ENCODE peak calls at places on chromosomes 13 and 19, in four cellular contexts. One of them, this sample, is unnamed.

GRCh38 chr19:32178841-32179410 is 166.5 kb upstream of the ZNF507 start:
- DNase-seq in GM23248: no peak
- DNase-seq in transverse colon: no peak
- DNase-seq in breast epithelium: no peak
- DNase-seq in this sample: no peak

GRCh38 chr19:2032296-2032941 is 16.9 kb upstream of the BTBD2 start:
- DNase-seq in GM23248: peak; percentile 93
- DNase-seq in transverse colon: peak; percentile 97
- DNase-seq in breast epithelium: peak; percentile 99
- DNase-seq in this sample: no peak

GRCh38 chr13:41627425-41627824 is 170.1 kb downstream of the RGCC start:
- DNase-seq in GM23248: no peak
- DNase-seq in transverse colon: no peak
- DNase-seq in breast epithelium: no peak
- DNase-seq in this sample: no peak

GRCh38 chr13:28623782-28624706 is 34.9 kb upstream of the POMP start:
- DNase-seq in GM23248: peak; percentile 47
- DNase-seq in transverse colon: no peak
- DNase-seq in breast epithelium: no peak
- DNase-seq in this sample: no peak

GRCh38 chr13:53200498-53201453 is 172.2 kb downstream of the OLFM4 start:
- DNase-seq in GM23248: peak; percentile 63
- DNase-seq in transverse colon: peak; percentile 28
- DNase-seq in breast epithelium: no peak
- DNase-seq in this sample: no peak

GRCh38 chr13:101382086-101382485 is 34.2 kb downstream of the NALCN start:
- DNase-seq in GM23248: no peak
- DNase-seq in transverse colon: no peak
- DNase-seq in breast epithelium: no peak
- DNase-seq in this sample: no peak

GRCh38 chr13:24307211-24308067 is 1.9 kb upstream of the C1QTNF9 start:
- DNase-seq in GM23248: no peak
- DNase-seq in transverse colon: peak; percentile 33
- DNase-seq in breast epithelium: no peak
- DNase-seq in this sample: no peak

GRCh38 chr19:6531956-6532243 is 1.1 kb downstream of the TNFSF9 start:
- DNase-seq in GM23248: no peak
- DNase-seq in transverse colon: no peak
- DNase-seq in breast epithelium: no peak
- DNase-seq in this sample: no peak

GRCh38 chr19:49512970-49513745 is 697 bp downstream of the FCGRT start:
- DNase-seq in GM23248: peak; percentile 47
- DNase-seq in transverse colon: peak; percentile 75
- DNase-seq in breast epithelium: no peak
- DNase-seq in this sample: peak; percentile 51

GRCh38 chr13:30038884-30039283 is 188.5 kb upstream of the UBL3 start:
- DNase-seq in GM23248: peak; percentile 84
- DNase-seq in transverse colon: no peak
- DNase-seq in breast epithelium: no peak
- DNase-seq in this sample: peak; percentile 20

GRCh38 chr19:18319591-18320135 is 3.2 kb downstream of the LSM4 start:
- DNase-seq in GM23248: no peak
- DNase-seq in transverse colon: peak; percentile 89
- DNase-seq in breast epithelium: no peak
- DNase-seq in this sample: no peak

GRCh38 chr19:18392936-18393335 is 4.5 kb downstream of the LRRC25 start:
- DNase-seq in GM23248: no peak
- DNase-seq in transverse colon: no peak
- DNase-seq in breast epithelium: no peak
- DNase-seq in this sample: no peak

GRCh38 chr19:45952691-45953505 is 20.8 kb downstream of the NOVA2 start:
- DNase-seq in GM23248: peak; percentile 71
- DNase-seq in transverse colon: peak; percentile 24
- DNase-seq in breast epithelium: no peak
- DNase-seq in this sample: peak; percentile 97

GRCh38 chr13:52650731-52651130 is 1.9 kb upstream of the SUGT1 start:
- DNase-seq in GM23248: no peak
- DNase-seq in transverse colon: no peak
- DNase-seq in breast epithelium: no peak
- DNase-seq in this sample: no peak

GRCh38 chr13:50650936-50651638 is 192.4 kb downstream of the DLEU7 start:
- DNase-seq in GM23248: peak; percentile 19
- DNase-seq in transverse colon: no peak
- DNase-seq in breast epithelium: no peak
- DNase-seq in this sample: no peak

GRCh38 chr13:91347996-91348905 is 764 bp downstream of the MIR17HG start:
- DNase-seq in GM23248: peak; percentile 79
- DNase-seq in transverse colon: peak; percentile 56
- DNase-seq in breast epithelium: peak; percentile 31
- DNase-seq in this sample: peak; percentile 60

GRCh38 chr19:51595776-51596175 is 24.7 kb downstream of the ZNF175 start:
- DNase-seq in GM23248: no peak
- DNase-seq in transverse colon: no peak
- DNase-seq in breast epithelium: no peak
- DNase-seq in this sample: no peak

GRCh38 chr19:53877361-53877766 is 4.6 kb upstream of the PRKCG start:
- DNase-seq in GM23248: peak; percentile 36
- DNase-seq in transverse colon: no peak
- DNase-seq in breast epithelium: no peak
- DNase-seq in this sample: no peak

GRCh38 chr19:44718441-44719261 is 19.7 kb downstream of the CEACAM16 start:
- DNase-seq in GM23248: no peak
- DNase-seq in transverse colon: peak; percentile 81
- DNase-seq in breast epithelium: peak; percentile 54
- DNase-seq in this sample: no peak

GRCh38 chr13:58907347-58907746 is 1256.4 kb downstream of the DIAPH3 start:
- DNase-seq in GM23248: no peak
- DNase-seq in transverse colon: no peak
- DNase-seq in breast epithelium: no peak
- DNase-seq in this sample: no peak

GRCh38 chr13:95404141-95404882 is 103.1 kb upstream of the ABCC4 start:
- DNase-seq in GM23248: peak; percentile 83
- DNase-seq in transverse colon: peak; percentile 81
- DNase-seq in breast epithelium: peak; percentile 40
- DNase-seq in this sample: peak; percentile 91

GRCh38 chr13:39038569-39038898 is 278 bp downstream of the NHLRC3 start:
- DNase-seq in GM23248: peak; percentile 58
- DNase-seq in transverse colon: peak; percentile 35
- DNase-seq in breast epithelium: no peak
- DNase-seq in this sample: no peak

GRCh38 chr19:17170538-17171297 is 44.4 kb upstream of the USE1 start:
- DNase-seq in GM23248: peak; percentile 37
- DNase-seq in transverse colon: no peak
- DNase-seq in breast epithelium: no peak
- DNase-seq in this sample: no peak

GRCh38 chr19:56594783-56595547 is at the start of gene ZNF71:
- DNase-seq in GM23248: peak; percentile 93
- DNase-seq in transverse colon: peak; percentile 91
- DNase-seq in breast epithelium: peak; percentile 73
- DNase-seq in this sample: peak; percentile 94

GRCh38 chr13:48397744-48398143 is 15.2 kb downstream of the LPAR6 start:
- DNase-seq in GM23248: no peak
- DNase-seq in transverse colon: no peak
- DNase-seq in breast epithelium: no peak
- DNase-seq in this sample: no peak

GRCh38 chr19:1248454-1249297 is at the start of gene MIDN:
- DNase-seq in GM23248: peak; percentile 96
- DNase-seq in transverse colon: peak; percentile 88
- DNase-seq in breast epithelium: peak; percentile 74
- DNase-seq in this sample: peak; percentile 88

GRCh38 chr19:1717200-1717969 is 35.9 kb upstream of the ONECUT3 start:
- DNase-seq in GM23248: no peak
- DNase-seq in transverse colon: no peak
- DNase-seq in breast epithelium: no peak
- DNase-seq in this sample: no peak

GRCh38 chr13:107834717-107835116 is 380.6 kb downstream of the LIG4 start:
- DNase-seq in GM23248: peak; percentile 75
- DNase-seq in transverse colon: no peak
- DNase-seq in breast epithelium: no peak
- DNase-seq in this sample: no peak

GRCh38 chr19:513368-514165 is 6.3 kb downstream of the TPGS1 start:
- DNase-seq in GM23248: no peak
- DNase-seq in transverse colon: no peak
- DNase-seq in breast epithelium: no peak
- DNase-seq in this sample: no peak

GRCh38 chr19:58203814-58204475 is 21.1 kb downstream of the ZNF274 start:
- DNase-seq in GM23248: no peak
- DNase-seq in transverse colon: no peak
- DNase-seq in breast epithelium: no peak
- DNase-seq in this sample: no peak

GRCh38 chr13:110641055-110642015 is 26.0 kb downstream of the NAXD start:
- DNase-seq in GM23248: peak; percentile 26
- DNase-seq in transverse colon: no peak
- DNase-seq in breast epithelium: no peak
- DNase-seq in this sample: no peak

GRCh38 chr13:77207943-77208342 is 119.0 kb downstream of the MYCBP2 start:
- DNase-seq in GM23248: peak; percentile 60
- DNase-seq in transverse colon: no peak
- DNase-seq in breast epithelium: no peak
- DNase-seq in this sample: no peak

GRCh38 chr13:90256746-90257145 is 1090.7 kb upstream of the MIR17HG start:
- DNase-seq in GM23248: no peak
- DNase-seq in transverse colon: no peak
- DNase-seq in breast epithelium: no peak
- DNase-seq in this sample: no peak

GRCh38 chr13:90253806-90254205 is 1093.7 kb upstream of the MIR17HG start:
- DNase-seq in GM23248: no peak
- DNase-seq in transverse colon: no peak
- DNase-seq in breast epithelium: no peak
- DNase-seq in this sample: no peak

GRCh38 chr13:90258129-90258528 is 1089.4 kb upstream of the MIR17HG start:
- DNase-seq in GM23248: no peak
- DNase-seq in transverse colon: no peak
- DNase-seq in breast epithelium: no peak
- DNase-seq in this sample: no peak

DNA sequence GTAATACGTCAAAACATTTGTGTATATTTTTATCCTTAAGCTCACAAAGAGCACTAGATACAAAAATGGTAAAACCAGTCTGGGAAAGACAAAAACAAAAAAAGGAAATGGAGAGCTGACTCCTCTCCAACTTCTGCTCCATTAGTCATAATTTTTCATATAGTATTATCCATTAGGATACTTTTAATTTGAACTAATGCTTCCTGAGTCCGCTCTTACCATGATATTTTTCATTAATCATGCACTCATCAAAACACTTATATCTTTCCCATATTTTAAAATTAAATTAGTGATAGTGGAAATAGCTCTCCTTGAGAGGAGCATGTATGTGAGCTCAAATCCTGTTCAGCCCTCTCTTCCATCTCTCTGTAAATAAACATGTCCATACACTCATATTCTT is 1093.0 kb upstream of the MIR17HG start:
- DNase-seq in GM23248: no peak
- DNase-seq in transverse colon: no peak
- DNase-seq in breast epithelium: no peak
- DNase-seq in this sample: no peak
- H3K27ac ChIP-seq in GM23248: no peak overlapping the region
- H3K27ac ChIP-seq in transverse colon: no peak overlapping the region
- H3K27ac ChIP-seq in breast epithelium: no peak overlapping the region
- H3K27ac ChIP-seq in this sample: no peak overlapping the region

GRCh38 chr13:21074601-21075302 is 13.4 kb upstream of the LATS2 start:
- DNase-seq in GM23248: peak; percentile 67
- DNase-seq in transverse colon: no peak
- DNase-seq in breast epithelium: no peak
- DNase-seq in this sample: no peak
- H3K4me3 ChIP-seq in GM23248: peak overlapping the region; percentile 48
- H3K4me3 ChIP-seq in transverse colon: no peak overlapping the region
- H3K4me3 ChIP-seq in breast epithelium: peak overlapping the region; percentile 65
- H3K4me3 ChIP-seq in this sample: no peak overlapping the region

GRCh38 chr19:47509973-47510372 is 4.9 kb downstream of the NAPA start:
- DNase-seq in GM23248: peak; percentile 67
- DNase-seq in transverse colon: no peak
- DNase-seq in breast epithelium: peak; percentile 74
- DNase-seq in this sample: no peak

GRCh38 chr19:47510516-47511127 is 4.2 kb downstream of the NAPA start:
- DNase-seq in GM23248: no peak
- DNase-seq in transverse colon: no peak
- DNase-seq in breast epithelium: no peak
- DNase-seq in this sample: no peak

GRCh38 chr19:47512183-47512947 is 2.5 kb downstream of the NAPA start:
- DNase-seq in GM23248: peak; percentile 79
- DNase-seq in transverse colon: peak; percentile 77
- DNase-seq in breast epithelium: peak; percentile 78
- DNase-seq in this sample: peak; percentile 64

GRCh38 chr19:47511681-47512080 is 3.2 kb downstream of the NAPA start:
- DNase-seq in GM23248: peak; percentile 64
- DNase-seq in transverse colon: no peak
- DNase-seq in breast epithelium: no peak
- DNase-seq in this sample: peak; percentile 94

GRCh38 chr19:47511128-47511517 is 3.7 kb downstream of the NAPA start:
- DNase-seq in GM23248: peak; percentile 10
- DNase-seq in transverse colon: no peak
- DNase-seq in breast epithelium: no peak
- DNase-seq in this sample: no peak
- H3K27ac ChIP-seq in GM23248: peak overlapping the region; percentile 98
- H3K27ac ChIP-seq in transverse colon: peak overlapping the region; percentile 95
- H3K27ac ChIP-seq in breast epithelium: peak overlapping the region; percentile 94
- H3K27ac ChIP-seq in this sample: peak overlapping the region; percentile 98

DNA sequence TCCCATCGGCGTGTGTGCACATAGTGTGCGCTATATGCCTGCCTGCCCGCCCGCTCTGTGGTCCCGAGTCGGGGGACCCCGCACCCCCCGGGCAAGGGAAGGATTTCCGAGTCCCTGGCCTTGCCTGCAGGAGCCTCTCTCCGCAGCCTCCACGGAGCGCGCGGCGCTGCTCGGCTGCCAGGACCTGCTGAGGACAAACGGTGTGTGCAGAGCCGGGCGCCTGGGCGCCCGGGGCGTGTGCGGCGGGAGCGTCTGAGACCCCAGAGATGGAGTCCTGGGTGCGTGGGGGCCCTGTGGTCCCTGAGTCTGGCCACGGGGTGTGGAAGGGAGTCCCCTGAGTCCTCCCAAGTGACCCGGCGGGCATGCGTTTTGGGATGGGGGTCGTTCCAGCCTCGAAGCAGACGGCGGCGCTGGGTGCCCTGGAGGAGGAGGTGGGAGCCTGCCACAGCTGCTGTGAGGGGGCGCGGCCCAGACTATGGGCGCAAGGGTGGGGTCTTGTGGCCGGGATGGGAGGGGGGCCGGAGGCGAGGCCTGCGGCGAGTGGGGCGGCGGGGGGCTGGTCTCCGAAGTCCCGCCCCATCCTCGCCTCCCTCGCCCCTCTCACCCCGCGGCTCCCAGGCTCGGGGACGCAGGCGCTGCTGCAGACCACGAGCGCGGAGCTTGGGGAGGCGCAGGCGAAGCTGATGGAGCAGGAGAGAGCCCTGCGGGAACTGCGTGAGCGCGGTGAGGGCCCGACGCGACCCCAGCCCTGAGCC is 25.3 kb downstream of the CLEC4M start:
- DNase-seq in GM23248: no peak
- DNase-seq in transverse colon: no peak
- DNase-seq in breast epithelium: no peak
- DNase-seq in this sample: no peak
- H3K4me3 ChIP-seq in GM23248: no peak overlapping the region
- H3K4me3 ChIP-seq in transverse colon: no peak overlapping the region
- H3K4me3 ChIP-seq in breast epithelium: peak overlapping the region; percentile 4
- H3K4me3 ChIP-seq in this sample: no peak overlapping the region

This sample was measured in WERI-Rb-1.